ENCODE peak calls at places on chromosomes 1 and 21, in ten cellular contexts. One of them, this sample, is unnamed.
A peak's percentile ranks its signal among the peaks of the same experiment; 100 is the strongest.

GRCh38 chr1:145804235-145805045 is 19.5 kb downstream of the RNF115 start:
- DNase-seq in GM13976: no peak
- DNase-seq in fibroblast of lung: no peak
- DNase-seq in activated CD8-positive, alpha-beta T cell treated with anti-CD3 and anti-CD28 coated beads for 36 hours: no peak
- DNase-seq in OCI-LY7: no peak
- DNase-seq in endodermal cell: no peak
- DNase-seq in suprapubic skin: no peak
- DNase-seq in psoas muscle: no peak
- DNase-seq in neural progenitor cell: no peak
- DNase-seq in BJ: no peak
- DNase-seq in this sample: no peak

GRCh38 chr1:234897754-234898454 is 230.7 kb downstream of the TOMM20 start:
- DNase-seq in activated CD8-positive, alpha-beta T cell treated with anti-CD3 and anti-CD28 coated beads for 36 hours: no peak
- DNase-seq in psoas muscle: peak; percentile 82
- DNase-seq in neural progenitor cell: no peak
- DNase-seq in GM13976: no peak
- DNase-seq in fibroblast of lung: no peak
- DNase-seq in OCI-LY7: no peak
- DNase-seq in suprapubic skin: no peak
- DNase-seq in endodermal cell: no peak
- DNase-seq in BJ: no peak
- DNase-seq in this sample: no peak

GRCh38 chr21:17527711-17528110 is 14.9 kb downstream of the CXADR start:
- DNase-seq in suprapubic skin: no peak
- DNase-seq in activated CD8-positive, alpha-beta T cell treated with anti-CD3 and anti-CD28 coated beads for 36 hours: no peak
- DNase-seq in OCI-LY7: no peak
- DNase-seq in psoas muscle: no peak
- DNase-seq in endodermal cell: no peak
- DNase-seq in fibroblast of lung: no peak
- DNase-seq in BJ: no peak
- DNase-seq in neural progenitor cell: no peak
- DNase-seq in GM13976: no peak
- DNase-seq in this sample: no peak

GRCh38 chr1:39509360-39510009 is 18.0 kb downstream of the BMP8A start:
- DNase-seq in BJ: no peak
- DNase-seq in OCI-LY7: peak; percentile 71
- DNase-seq in neural progenitor cell: no peak
- DNase-seq in suprapubic skin: no peak
- DNase-seq in fibroblast of lung: peak; percentile 31
- DNase-seq in psoas muscle: peak; percentile 67
- DNase-seq in endodermal cell: no peak
- DNase-seq in activated CD8-positive, alpha-beta T cell treated with anti-CD3 and anti-CD28 coated beads for 36 hours: peak; percentile 43
- DNase-seq in GM13976: peak; percentile 70
- DNase-seq in this sample: peak; percentile 21

GRCh38 chr1:167501513-167502191 is 16.7 kb downstream of the CD247 start:
- DNase-seq in psoas muscle: no peak
- DNase-seq in endodermal cell: no peak
- DNase-seq in fibroblast of lung: no peak
- DNase-seq in OCI-LY7: peak; percentile 53
- DNase-seq in BJ: no peak
- DNase-seq in activated CD8-positive, alpha-beta T cell treated with anti-CD3 and anti-CD28 coated beads for 36 hours: peak; percentile 61
- DNase-seq in suprapubic skin: no peak
- DNase-seq in neural progenitor cell: no peak
- DNase-seq in GM13976: no peak
- DNase-seq in this sample: no peak

GRCh38 chr1:178151831-178152230 is 57.9 kb downstream of the RASAL2 start:
- DNase-seq in neural progenitor cell: no peak
- DNase-seq in psoas muscle: no peak
- DNase-seq in fibroblast of lung: no peak
- DNase-seq in BJ: no peak
- DNase-seq in activated CD8-positive, alpha-beta T cell treated with anti-CD3 and anti-CD28 coated beads for 36 hours: no peak
- DNase-seq in endodermal cell: no peak
- DNase-seq in suprapubic skin: no peak
- DNase-seq in GM13976: no peak
- DNase-seq in OCI-LY7: no peak
- DNase-seq in this sample: no peak

GRCh38 chr1:221949996-221950395 is 208.1 kb upstream of the DUSP10 start:
- DNase-seq in OCI-LY7: no peak
- DNase-seq in GM13976: no peak
- DNase-seq in BJ: no peak
- DNase-seq in endodermal cell: no peak
- DNase-seq in neural progenitor cell: no peak
- DNase-seq in psoas muscle: no peak
- DNase-seq in suprapubic skin: no peak
- DNase-seq in fibroblast of lung: no peak
- DNase-seq in activated CD8-positive, alpha-beta T cell treated with anti-CD3 and anti-CD28 coated beads for 36 hours: no peak
- DNase-seq in this sample: no peak

GRCh38 chr1:234996245-234996757 is 132.3 kb downstream of the TOMM20 start:
- DNase-seq in GM13976: no peak
- DNase-seq in fibroblast of lung: peak; percentile 21
- DNase-seq in suprapubic skin: no peak
- DNase-seq in endodermal cell: no peak
- DNase-seq in OCI-LY7: no peak
- DNase-seq in neural progenitor cell: no peak
- DNase-seq in activated CD8-positive, alpha-beta T cell treated with anti-CD3 and anti-CD28 coated beads for 36 hours: no peak
- DNase-seq in psoas muscle: no peak
- DNase-seq in BJ: no peak
- DNase-seq in this sample: no peak

DNA sequence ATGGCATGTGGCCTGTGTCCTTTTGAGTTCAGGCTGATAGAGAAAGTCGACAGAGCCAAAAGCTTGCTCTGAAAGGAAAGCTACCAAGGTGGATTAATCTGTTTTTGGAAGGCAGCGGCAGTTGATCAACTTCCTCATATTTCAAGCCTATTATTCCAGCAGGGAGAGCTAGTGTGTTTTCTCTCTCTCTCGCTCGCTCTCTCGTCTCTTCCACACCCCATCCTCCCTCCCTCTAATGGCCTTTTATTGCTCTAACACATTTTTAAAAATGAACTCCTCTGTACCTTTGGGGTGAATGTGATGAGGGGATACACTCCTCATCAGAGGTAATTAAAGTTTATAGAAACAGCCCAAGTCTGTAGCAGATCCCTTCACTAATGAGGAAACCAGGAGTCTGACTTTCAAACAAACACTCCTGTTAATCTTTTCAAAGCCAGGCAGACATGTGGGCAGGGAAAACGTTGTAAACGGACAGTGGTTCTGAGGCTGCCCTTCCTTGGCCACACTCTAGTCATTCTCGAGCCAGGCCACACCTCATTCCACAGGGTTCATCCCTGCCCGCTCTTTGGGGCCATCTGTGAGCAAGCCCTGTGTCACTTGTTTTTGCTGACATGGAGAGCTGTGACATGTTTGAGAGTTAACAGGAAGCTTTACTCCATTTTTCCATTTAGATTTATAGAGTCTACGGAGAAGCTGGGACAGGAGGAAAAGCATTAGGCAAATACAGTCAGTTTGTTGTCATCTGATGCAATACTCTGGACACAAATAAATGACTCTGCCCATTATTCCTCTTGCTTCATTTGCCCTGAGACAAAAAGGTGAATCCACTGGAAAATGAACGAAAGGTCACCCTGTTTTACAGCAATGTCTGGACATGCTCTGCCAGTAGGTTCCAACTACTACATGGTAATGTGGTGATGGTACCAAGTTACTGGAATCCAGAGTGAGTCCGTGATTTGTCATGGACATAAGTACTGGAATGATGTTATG is 126.7 kb downstream of the CLIC6 start:
- DNase-seq in fibroblast of lung: peak; percentile 77
- DNase-seq in BJ: peak; percentile 74
- DNase-seq in endodermal cell: no peak
- DNase-seq in GM13976: no peak
- DNase-seq in activated CD8-positive, alpha-beta T cell treated with anti-CD3 and anti-CD28 coated beads for 36 hours: no peak
- DNase-seq in suprapubic skin: no peak
- DNase-seq in neural progenitor cell: no peak
- DNase-seq in OCI-LY7: no peak
- DNase-seq in psoas muscle: peak; percentile 62
- DNase-seq in this sample: peak; percentile 68
- TF ChIP-seq CTCF in fibroblast of lung: peak; percentile 20
- TF ChIP-seq CTCF in BJ: no peak
- TF ChIP-seq CTCF in endodermal cell: no peak
- TF ChIP-seq CTCF in GM13976: no peak
- TF ChIP-seq CTCF in activated CD8-positive, alpha-beta T cell treated with anti-CD3 and anti-CD28 coated beads for 36 hours: no peak
- TF ChIP-seq CTCF in suprapubic skin: no peak
- TF ChIP-seq CTCF in neural progenitor cell: no peak
- TF ChIP-seq CTCF in OCI-LY7: no peak
- TF ChIP-seq CTCF in psoas muscle: peak; percentile 10
- TF ChIP-seq CTCF in this sample: peak; percentile 32

DNA sequence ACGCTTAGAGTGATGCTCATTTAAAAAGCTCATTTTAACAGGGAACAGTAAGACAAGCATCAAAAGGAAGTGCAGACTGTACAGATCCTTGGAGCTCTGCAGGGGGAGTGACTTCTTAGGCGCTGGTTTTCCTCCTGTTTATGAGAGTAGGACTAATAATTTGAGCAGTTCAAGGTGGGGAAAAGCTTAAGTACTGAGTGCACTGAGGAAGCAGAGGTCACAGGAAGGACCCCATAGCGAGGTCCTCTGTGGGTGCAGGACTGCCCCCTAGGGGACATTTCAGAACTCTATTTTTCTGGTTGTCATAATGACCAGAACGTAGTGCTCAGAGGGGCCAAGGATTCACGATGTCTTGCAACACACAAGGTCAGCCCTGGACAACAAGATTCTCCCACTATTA is 112.1 kb downstream of the HLCS start:
- DNase-seq in psoas muscle: no peak
- DNase-seq in endodermal cell: peak; percentile 84
- DNase-seq in BJ: no peak
- DNase-seq in activated CD8-positive, alpha-beta T cell treated with anti-CD3 and anti-CD28 coated beads for 36 hours: peak; percentile 57
- DNase-seq in GM13976: peak; percentile 55
- DNase-seq in suprapubic skin: no peak
- DNase-seq in fibroblast of lung: peak; percentile 43
- DNase-seq in neural progenitor cell: peak; percentile 84
- DNase-seq in OCI-LY7: peak; percentile 63
- DNase-seq in this sample: peak; percentile 35
- TF ChIP-seq CTCF in psoas muscle: peak; percentile 48
- TF ChIP-seq CTCF in endodermal cell: peak; percentile 89
- TF ChIP-seq CTCF in BJ: peak; percentile 64
- TF ChIP-seq CTCF in activated CD8-positive, alpha-beta T cell treated with anti-CD3 and anti-CD28 coated beads for 36 hours: peak; percentile 62
- TF ChIP-seq CTCF in GM13976: peak; percentile 9
- TF ChIP-seq CTCF in suprapubic skin: no peak
- TF ChIP-seq CTCF in fibroblast of lung: peak; percentile 34
- TF ChIP-seq CTCF in neural progenitor cell: peak; percentile 89
- TF ChIP-seq CTCF in OCI-LY7: peak; percentile 85
- TF ChIP-seq CTCF in this sample: peak; percentile 65

DNA sequence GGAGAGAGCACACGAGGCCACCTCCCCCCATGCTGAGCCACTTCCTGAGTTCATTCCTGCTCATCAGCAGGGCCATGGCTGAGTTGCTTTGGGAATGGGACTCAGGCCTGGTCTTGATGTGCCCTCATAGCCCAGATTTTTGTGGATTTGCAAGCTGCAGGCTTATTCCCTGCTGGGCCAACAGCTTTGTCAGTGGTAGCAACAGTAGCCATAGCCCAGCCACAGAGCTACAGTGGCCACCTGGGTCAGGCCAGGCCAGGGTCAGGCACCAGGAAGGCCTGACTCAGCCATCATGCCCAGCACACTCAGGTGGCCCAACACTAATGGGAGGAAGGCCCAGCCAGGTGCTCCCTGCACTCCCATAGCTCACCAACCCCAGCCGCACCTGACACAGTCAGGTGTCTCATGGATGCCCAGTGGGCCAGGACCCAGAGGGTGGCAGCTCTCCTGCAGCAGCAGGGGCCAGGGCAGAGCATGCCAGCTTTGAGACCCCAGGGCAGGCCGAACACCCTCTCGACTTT is 33.4 kb downstream of the EPHA2 start:
- DNase-seq in fibroblast of lung: no peak
- DNase-seq in neural progenitor cell: no peak
- DNase-seq in GM13976: no peak
- DNase-seq in BJ: no peak
- DNase-seq in OCI-LY7: no peak
- DNase-seq in activated CD8-positive, alpha-beta T cell treated with anti-CD3 and anti-CD28 coated beads for 36 hours: no peak
- DNase-seq in endodermal cell: peak; percentile 78
- DNase-seq in suprapubic skin: no peak
- DNase-seq in psoas muscle: peak; percentile 48
- DNase-seq in this sample: peak; percentile 66
- TF ChIP-seq CTCF in fibroblast of lung: no peak
- TF ChIP-seq CTCF in neural progenitor cell: no peak
- TF ChIP-seq CTCF in GM13976: no peak
- TF ChIP-seq CTCF in BJ: no peak
- TF ChIP-seq CTCF in OCI-LY7: no peak
- TF ChIP-seq CTCF in activated CD8-positive, alpha-beta T cell treated with anti-CD3 and anti-CD28 coated beads for 36 hours: no peak
- TF ChIP-seq CTCF in endodermal cell: no peak
- TF ChIP-seq CTCF in suprapubic skin: no peak
- TF ChIP-seq CTCF in psoas muscle: no peak
- TF ChIP-seq CTCF in this sample: no peak

GRCh38 chr1:2194898-2195673 is 514 bp upstream of the FAAP20 start:
- DNase-seq in GM13976: peak; percentile 90
- DNase-seq in fibroblast of lung: peak; percentile 84
- DNase-seq in OCI-LY7: peak; percentile 87
- DNase-seq in activated CD8-positive, alpha-beta T cell treated with anti-CD3 and anti-CD28 coated beads for 36 hours: peak; percentile 93
- DNase-seq in psoas muscle: peak; percentile 95
- DNase-seq in BJ: peak; percentile 26
- DNase-seq in suprapubic skin: peak; percentile 95
- DNase-seq in neural progenitor cell: peak; percentile 94
- DNase-seq in endodermal cell: peak; percentile 96
- DNase-seq in this sample: peak; percentile 93

GRCh38 chr1:2196901-2197638 is 2.5 kb upstream of the FAAP20 start:
- DNase-seq in activated CD8-positive, alpha-beta T cell treated with anti-CD3 and anti-CD28 coated beads for 36 hours: no peak
- DNase-seq in OCI-LY7: no peak
- DNase-seq in BJ: no peak
- DNase-seq in neural progenitor cell: no peak
- DNase-seq in endodermal cell: no peak
- DNase-seq in psoas muscle: no peak
- DNase-seq in suprapubic skin: no peak
- DNase-seq in fibroblast of lung: no peak
- DNase-seq in GM13976: no peak
- DNase-seq in this sample: no peak

GRCh38 chr1:2197732-2198165 is 3.2 kb upstream of the FAAP20 start:
- DNase-seq in BJ: no peak
- DNase-seq in endodermal cell: no peak
- DNase-seq in fibroblast of lung: no peak
- DNase-seq in GM13976: no peak
- DNase-seq in activated CD8-positive, alpha-beta T cell treated with anti-CD3 and anti-CD28 coated beads for 36 hours: no peak
- DNase-seq in psoas muscle: no peak
- DNase-seq in neural progenitor cell: no peak
- DNase-seq in suprapubic skin: no peak
- DNase-seq in OCI-LY7: no peak
- DNase-seq in this sample: no peak

GRCh38 chr1:2194319-2194897 is at the start of gene FAAP20:
- DNase-seq in activated CD8-positive, alpha-beta T cell treated with anti-CD3 and anti-CD28 coated beads for 36 hours: peak; percentile 73
- DNase-seq in endodermal cell: peak; percentile 95
- DNase-seq in psoas muscle: no peak
- DNase-seq in GM13976: peak; percentile 90
- DNase-seq in neural progenitor cell: peak; percentile 88
- DNase-seq in OCI-LY7: peak; percentile 82
- DNase-seq in BJ: no peak
- DNase-seq in suprapubic skin: no peak
- DNase-seq in fibroblast of lung: peak; percentile 70
- DNase-seq in this sample: no peak

DNA sequence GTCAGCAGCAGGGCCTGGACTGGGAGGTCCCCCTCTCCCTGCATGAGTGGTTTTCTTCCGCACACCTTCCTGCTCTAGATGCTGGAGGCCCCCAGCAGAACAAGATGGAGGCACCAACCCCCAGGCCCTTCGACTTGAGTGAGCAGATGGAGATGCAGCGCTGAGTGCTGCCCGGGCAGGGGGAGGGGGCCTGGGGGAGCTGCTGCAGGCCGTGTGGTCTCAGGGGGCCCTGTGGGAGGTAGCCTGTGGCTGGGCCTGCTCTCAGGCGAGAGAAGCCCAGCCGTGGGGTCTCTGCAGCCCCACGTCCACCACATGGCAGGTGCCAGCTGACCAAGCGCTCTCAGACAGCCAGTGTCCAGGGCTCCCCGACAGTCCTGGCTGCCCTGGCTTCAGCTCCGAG is 1.2 kb upstream of the FAAP20 start:
- DNase-seq in endodermal cell: no peak
- DNase-seq in GM13976: no peak
- DNase-seq in BJ: no peak
- DNase-seq in psoas muscle: no peak
- DNase-seq in activated CD8-positive, alpha-beta T cell treated with anti-CD3 and anti-CD28 coated beads for 36 hours: no peak
- DNase-seq in fibroblast of lung: no peak
- DNase-seq in neural progenitor cell: no peak
- DNase-seq in suprapubic skin: no peak
- DNase-seq in OCI-LY7: no peak
- DNase-seq in this sample: no peak
- TF ChIP-seq CTCF in endodermal cell: no peak
- TF ChIP-seq CTCF in GM13976: no peak
- TF ChIP-seq CTCF in BJ: no peak
- TF ChIP-seq CTCF in psoas muscle: no peak
- TF ChIP-seq CTCF in activated CD8-positive, alpha-beta T cell treated with anti-CD3 and anti-CD28 coated beads for 36 hours: no peak
- TF ChIP-seq CTCF in fibroblast of lung: no peak
- TF ChIP-seq CTCF in neural progenitor cell: no peak
- TF ChIP-seq CTCF in suprapubic skin: no peak
- TF ChIP-seq CTCF in OCI-LY7: no peak
- TF ChIP-seq CTCF in this sample: no peak